ENCODE peak calls at places on chromosomes 4 and X, in seven cellular contexts. S is stimulated activated CD8-positive, alpha-beta memory T cell treated with anti-CD3 and anti-CD28 coated beads, Interleukin-15, amount 100 ng/mL, for 24 hours; W is GF-D8; J is NCI-H2171; D is activated CD8-positive, alpha-beta memory T cell treated with anti-CD3 and anti-CD28 coated beads for 48 hours; G is ovary; V is activated T-helper 1 cell treated with Interleukin-2 at 50 U/mL for 16 hours. R is an unnamed sample.

GRCh38 chrX:9681422-9681821 is 84.2 kb downstream of the GPR143 start:
- DNase-seq in V (no peak), S (no peak), J (no peak), G (no peak), D (no peak), W (no peak), R (no peak)

GRCh38 chrX:25968920-25969319 is 169.2 kb upstream of the MAGEB18 start:
- DNase-seq in W (no peak), S (no peak), G (no peak), D (no peak), V (no peak), J (no peak), R (no peak)

GRCh38 chrX:138914751-138915150 is 203.2 kb upstream of the FGF13 start:
- DNase-seq in J (no peak), D (no peak), V (no peak), W (no peak), G (no peak), S (no peak), R (no peak)

GRCh38 chr4:158581161-158581560 is 59.5 kb downstream of the RXFP1 start:
- DNase-seq in W (no peak), V (no peak), D (no peak), G (no peak), J (no peak), S (no peak), R (no peak)

GRCh38 chr4:21697583-21697982 is 251.0 kb downstream of the KCNIP4 start:
- DNase-seq in J (no peak), G (no peak), W (no peak), D (no peak), S (no peak), V (no peak), R (no peak)

GRCh38 chr4:101114936-101115372 is 232.4 kb downstream of the PPP3CA start:
- DNase-seq in G (no peak), S (no peak), V (no peak), W (no peak), J (no peak), D (no peak), R (no peak)

GRCh38 chr4:165502919-165503907 is 124.4 kb downstream of the CPE start:
- DNase-seq in G (no peak), D (no peak), V (no peak), S (no peak), J (no peak), W (no peak), R (no peak)

GRCh38 chr4:95141376-95141775 is 383.6 kb downstream of the BMPR1B start:
- DNase-seq in J (no peak), V (no peak), G (no peak), W (no peak), D (no peak), S (no peak), R (no peak)

GRCh38 chr4:4734425-4734824 is 125.0 kb upstream of the MSX1 start:
- DNase-seq in J (no peak), D (no peak), W (no peak), V (no peak), G (no peak), S (no peak), R (peak; percentile 62)